ENCODE peak calls at places on chromosome 1, in seven cellular contexts. One of them, this sample, is unnamed.

GRCh38 chr1:167342846-167343245 is 122.2 kb downstream of the POU2F1 start:
- DNase-seq in Calu3: no peak
- DNase-seq in adrenal gland: no peak
- DNase-seq in body of pancreas: no peak
- DNase-seq in CD4-positive, alpha-beta T cell: no peak
- DNase-seq in upper lobe of right lung: no peak
- DNase-seq in IMR-90: no peak
- DNase-seq in this sample: no peak

GRCh38 chr1:8357329-8358101 is 39.6 kb downstream of the SLC45A1 start:
- DNase-seq in Calu3: no peak
- DNase-seq in adrenal gland: peak
- DNase-seq in body of pancreas: no peak
- DNase-seq in CD4-positive, alpha-beta T cell: no peak
- DNase-seq in upper lobe of right lung: no peak
- DNase-seq in IMR-90: no peak
- DNase-seq in this sample: no peak

GRCh38 chr1:177235350-177235749 is 64.6 kb downstream of the BRINP2 start:
- DNase-seq in Calu3: no peak
- DNase-seq in adrenal gland: no peak
- DNase-seq in body of pancreas: no peak
- DNase-seq in CD4-positive, alpha-beta T cell: no peak
- DNase-seq in upper lobe of right lung: no peak
- DNase-seq in IMR-90: no peak
- DNase-seq in this sample: no peak

GRCh38 chr1:199742547-199742946 is 285.0 kb upstream of the NR5A2 start:
- DNase-seq in Calu3: peak
- DNase-seq in adrenal gland: no peak
- DNase-seq in body of pancreas: no peak
- DNase-seq in CD4-positive, alpha-beta T cell: no peak
- DNase-seq in upper lobe of right lung: no peak
- DNase-seq in IMR-90: peak
- DNase-seq in this sample: no peak

GRCh38 chr1:235946570-235946981 is 79.9 kb upstream of the LYST start:
- DNase-seq in Calu3: peak
- DNase-seq in adrenal gland: no peak
- DNase-seq in body of pancreas: no peak
- DNase-seq in CD4-positive, alpha-beta T cell: no peak
- DNase-seq in upper lobe of right lung: no peak
- DNase-seq in IMR-90: peak
- DNase-seq in this sample: no peak

GRCh38 chr1:92653605-92654381 is 131.1 kb downstream of the EVI5 start:
- DNase-seq in Calu3: no peak
- DNase-seq in adrenal gland: no peak
- DNase-seq in body of pancreas: no peak
- DNase-seq in CD4-positive, alpha-beta T cell: no peak
- DNase-seq in upper lobe of right lung: no peak
- DNase-seq in IMR-90: no peak
- DNase-seq in this sample: no peak

GRCh38 chr1:152107984-152108898 is 7.0 kb downstream of the TCHH start:
- DNase-seq in Calu3: no peak
- DNase-seq in adrenal gland: no peak
- DNase-seq in body of pancreas: peak
- DNase-seq in CD4-positive, alpha-beta T cell: no peak
- DNase-seq in upper lobe of right lung: peak
- DNase-seq in IMR-90: peak
- DNase-seq in this sample: peak

GRCh38 chr1:21706151-21706835 is 37.1 kb upstream of the RAP1GAP start:
- DNase-seq in Calu3: no peak
- DNase-seq in adrenal gland: no peak
- DNase-seq in body of pancreas: no peak
- DNase-seq in CD4-positive, alpha-beta T cell: no peak
- DNase-seq in upper lobe of right lung: no peak
- DNase-seq in IMR-90: peak
- DNase-seq in this sample: no peak

GRCh38 chr1:156347337-156347736 is 9.0 kb downstream of the TSACC start:
- DNase-seq in Calu3: no peak
- DNase-seq in adrenal gland: no peak
- DNase-seq in body of pancreas: no peak
- DNase-seq in CD4-positive, alpha-beta T cell: no peak
- DNase-seq in upper lobe of right lung: no peak
- DNase-seq in IMR-90: peak
- DNase-seq in this sample: no peak

DNA sequence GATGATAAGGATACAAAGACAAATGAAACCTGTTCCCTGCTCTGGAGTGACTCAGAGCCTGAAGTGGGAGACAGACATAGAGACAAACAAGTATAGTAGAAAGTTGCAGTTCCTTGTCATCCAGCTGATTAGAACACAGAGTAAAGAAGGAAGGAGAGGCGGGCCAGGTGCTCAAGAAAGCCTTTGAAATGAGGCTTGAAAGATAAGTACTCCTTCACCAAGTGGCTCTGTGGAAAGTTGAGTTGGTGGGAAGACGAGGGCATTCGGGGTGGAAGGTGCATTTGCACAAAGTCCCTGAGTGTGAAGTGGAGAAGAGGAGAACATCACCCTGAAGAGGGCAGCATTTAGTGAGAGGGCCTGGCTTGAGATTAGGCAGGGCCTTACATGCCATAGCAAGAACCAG is 17.0 kb downstream of the MARK1 start:
- DNase-seq in Calu3: peak
- DNase-seq in adrenal gland: no peak
- DNase-seq in body of pancreas: no peak
- DNase-seq in CD4-positive, alpha-beta T cell: no peak
- DNase-seq in upper lobe of right lung: no peak
- DNase-seq in IMR-90: peak
- DNase-seq in this sample: no peak
- TF ChIP-seq CTCF in Calu3: no peak
- TF ChIP-seq CTCF in adrenal gland: no peak
- TF ChIP-seq CTCF in body of pancreas: no peak
- TF ChIP-seq CTCF in CD4-positive, alpha-beta T cell: no peak
- TF ChIP-seq CTCF in upper lobe of right lung: peak
- TF ChIP-seq CTCF in IMR-90: no peak
- TF ChIP-seq CTCF in this sample: no peak

DNA sequence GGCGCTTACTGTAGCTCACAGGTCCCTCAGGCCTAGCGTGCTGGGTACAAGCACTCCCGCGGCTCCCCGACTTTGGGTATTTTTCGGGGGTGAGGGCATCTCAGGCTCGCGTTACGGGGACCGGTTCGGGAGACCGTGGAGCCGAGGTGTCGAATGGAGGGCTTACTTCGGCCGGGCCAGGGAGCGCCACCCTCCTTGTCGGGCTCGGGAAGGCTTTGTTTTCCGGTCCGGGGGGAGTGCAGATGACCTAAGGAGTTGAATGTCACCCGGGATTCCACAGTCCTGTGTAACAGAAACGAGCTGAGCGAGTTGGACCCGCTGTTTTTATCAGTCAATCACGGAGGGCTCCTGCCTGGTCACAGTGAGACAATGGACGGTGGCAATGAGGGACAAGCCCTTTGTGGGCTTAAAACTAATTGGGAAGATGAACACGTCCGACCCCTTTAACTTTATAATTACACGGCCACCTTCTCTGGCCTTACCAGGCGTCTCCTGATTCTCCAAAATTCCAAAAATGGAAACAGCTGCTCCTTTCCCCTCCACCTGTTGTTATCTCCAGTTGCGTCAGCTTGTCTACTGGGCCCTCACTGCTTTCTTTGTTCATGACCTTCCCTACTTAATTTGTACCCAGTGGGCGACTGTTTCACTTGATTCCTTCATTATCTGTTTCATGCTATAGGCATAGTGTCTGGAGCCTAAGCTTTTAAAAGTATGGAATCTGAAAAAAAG is 912 bp upstream of the TRIM45 start:
- DNase-seq in Calu3: no peak
- DNase-seq in adrenal gland: no peak
- DNase-seq in body of pancreas: no peak
- DNase-seq in CD4-positive, alpha-beta T cell: no peak
- DNase-seq in upper lobe of right lung: no peak
- DNase-seq in IMR-90: no peak
- DNase-seq in this sample: no peak
- TF ChIP-seq CTCF in Calu3: no peak
- TF ChIP-seq CTCF in adrenal gland: no peak
- TF ChIP-seq CTCF in body of pancreas: no peak
- TF ChIP-seq CTCF in CD4-positive, alpha-beta T cell: peak
- TF ChIP-seq CTCF in upper lobe of right lung: no peak
- TF ChIP-seq CTCF in IMR-90: no peak
- TF ChIP-seq CTCF in this sample: no peak

GRCh38 chr1:197066719-197067456 is at the start of gene F13B:
- DNase-seq in Calu3: no peak
- DNase-seq in adrenal gland: no peak
- DNase-seq in body of pancreas: no peak
- DNase-seq in CD4-positive, alpha-beta T cell: no peak
- DNase-seq in upper lobe of right lung: no peak
- DNase-seq in IMR-90: no peak
- DNase-seq in this sample: no peak

GRCh38 chr1:197062692-197063091 is 4.4 kb downstream of the F13B start:
- DNase-seq in Calu3: no peak
- DNase-seq in adrenal gland: no peak
- DNase-seq in body of pancreas: no peak
- DNase-seq in CD4-positive, alpha-beta T cell: no peak
- DNase-seq in upper lobe of right lung: no peak
- DNase-seq in IMR-90: no peak
- DNase-seq in this sample: no peak

GRCh38 chr1:197066277-197066676 is 783 bp downstream of the F13B start:
- DNase-seq in Calu3: no peak
- DNase-seq in adrenal gland: no peak
- DNase-seq in body of pancreas: no peak
- DNase-seq in CD4-positive, alpha-beta T cell: no peak
- DNase-seq in upper lobe of right lung: no peak
- DNase-seq in IMR-90: no peak
- DNase-seq in this sample: no peak

GRCh38 chr1:197065549-197065948 is 1.5 kb downstream of the F13B start:
- DNase-seq in Calu3: no peak
- DNase-seq in adrenal gland: no peak
- DNase-seq in body of pancreas: no peak
- DNase-seq in CD4-positive, alpha-beta T cell: no peak
- DNase-seq in upper lobe of right lung: no peak
- DNase-seq in IMR-90: peak
- DNase-seq in this sample: no peak

GRCh38 chr1:197063212-197063611 is 3.8 kb downstream of the F13B start:
- DNase-seq in Calu3: no peak
- DNase-seq in adrenal gland: no peak
- DNase-seq in body of pancreas: no peak
- DNase-seq in CD4-positive, alpha-beta T cell: no peak
- DNase-seq in upper lobe of right lung: no peak
- DNase-seq in IMR-90: no peak
- DNase-seq in this sample: no peak
- TF ChIP-seq CTCF in Calu3: no peak
- TF ChIP-seq CTCF in adrenal gland: no peak
- TF ChIP-seq CTCF in body of pancreas: no peak
- TF ChIP-seq CTCF in CD4-positive, alpha-beta T cell: no peak
- TF ChIP-seq CTCF in upper lobe of right lung: no peak
- TF ChIP-seq CTCF in IMR-90: no peak
- TF ChIP-seq CTCF in this sample: no peak

GRCh38 chr1:201460783-201461182 is 8.2 kb downstream of the PHLDA3 start:
- DNase-seq in Calu3: no peak
- DNase-seq in adrenal gland: peak
- DNase-seq in body of pancreas: no peak
- DNase-seq in CD4-positive, alpha-beta T cell: no peak
- DNase-seq in upper lobe of right lung: no peak
- DNase-seq in IMR-90: no peak
- DNase-seq in this sample: no peak

GRCh38 chr1:201461783-201462441 is 7.1 kb downstream of the PHLDA3 start:
- DNase-seq in Calu3: peak
- DNase-seq in adrenal gland: peak
- DNase-seq in body of pancreas: peak
- DNase-seq in CD4-positive, alpha-beta T cell: no peak
- DNase-seq in upper lobe of right lung: peak
- DNase-seq in IMR-90: peak
- DNase-seq in this sample: no peak

GRCh38 chr1:201465698-201466290 is 3.2 kb downstream of the PHLDA3 start:
- DNase-seq in Calu3: no peak
- DNase-seq in adrenal gland: no peak
- DNase-seq in body of pancreas: no peak
- DNase-seq in CD4-positive, alpha-beta T cell: no peak
- DNase-seq in upper lobe of right lung: no peak
- DNase-seq in IMR-90: no peak
- DNase-seq in this sample: no peak

GRCh38 chr1:201461193-201461657 is 7.8 kb downstream of the PHLDA3 start:
- DNase-seq in Calu3: peak
- DNase-seq in adrenal gland: peak
- DNase-seq in body of pancreas: peak
- DNase-seq in CD4-positive, alpha-beta T cell: no peak
- DNase-seq in upper lobe of right lung: peak
- DNase-seq in IMR-90: peak
- DNase-seq in this sample: no peak

DNA sequence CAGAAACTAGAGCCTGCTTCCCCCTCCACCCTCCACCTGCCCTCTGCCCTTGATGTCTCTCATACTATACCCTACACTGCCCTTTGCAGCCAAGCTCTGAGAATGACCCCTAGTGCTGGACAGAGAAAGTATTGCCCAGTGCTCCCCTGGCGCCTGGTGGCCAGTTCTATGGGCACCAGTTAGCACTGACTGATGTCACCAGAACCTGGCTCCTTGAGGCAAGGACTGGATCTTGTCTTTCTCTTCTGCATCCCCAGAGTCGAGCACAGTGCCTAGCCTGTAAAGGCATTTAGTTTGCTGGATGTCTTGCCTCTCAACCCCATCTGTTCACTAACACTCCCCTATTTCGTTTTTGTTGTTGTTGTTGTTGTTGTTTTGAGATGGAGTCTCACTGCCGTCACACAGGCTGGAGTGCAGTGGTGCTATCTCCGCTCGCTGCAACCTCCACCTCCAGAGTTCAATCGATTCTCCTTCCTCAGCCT is 5.9 kb downstream of the PHLDA3 start:
- DNase-seq in Calu3: no peak
- DNase-seq in adrenal gland: no peak
- DNase-seq in body of pancreas: no peak
- DNase-seq in CD4-positive, alpha-beta T cell: no peak
- DNase-seq in upper lobe of right lung: no peak
- DNase-seq in IMR-90: no peak
- DNase-seq in this sample: no peak
- TF ChIP-seq CTCF in Calu3: peak
- TF ChIP-seq CTCF in adrenal gland: no peak
- TF ChIP-seq CTCF in body of pancreas: peak
- TF ChIP-seq CTCF in CD4-positive, alpha-beta T cell: no peak
- TF ChIP-seq CTCF in upper lobe of right lung: peak
- TF ChIP-seq CTCF in IMR-90: peak
- TF ChIP-seq CTCF in this sample: no peak

GRCh38 chr1:40197656-40198055 is 36.5 kb downstream of the RLF start:
- DNase-seq in Calu3: no peak
- DNase-seq in adrenal gland: no peak
- DNase-seq in body of pancreas: no peak
- DNase-seq in CD4-positive, alpha-beta T cell: no peak
- DNase-seq in upper lobe of right lung: no peak
- DNase-seq in IMR-90: no peak
- DNase-seq in this sample: no peak
- TF ChIP-seq CTCF in Calu3: no peak
- TF ChIP-seq CTCF in adrenal gland: no peak
- TF ChIP-seq CTCF in body of pancreas: no peak
- TF ChIP-seq CTCF in CD4-positive, alpha-beta T cell: no peak
- TF ChIP-seq CTCF in upper lobe of right lung: peak
- TF ChIP-seq CTCF in IMR-90: peak
- TF ChIP-seq CTCF in this sample: no peak

GRCh38 chr1:32351077-32351858 is 11.0 kb downstream of the FAM229A start:
- DNase-seq in Calu3: peak
- DNase-seq in adrenal gland: peak
- DNase-seq in body of pancreas: peak
- DNase-seq in CD4-positive, alpha-beta T cell: peak
- DNase-seq in upper lobe of right lung: peak
- DNase-seq in IMR-90: peak
- DNase-seq in this sample: peak
- TF ChIP-seq CTCF in Calu3: peak
- TF ChIP-seq CTCF in adrenal gland: peak
- TF ChIP-seq CTCF in body of pancreas: peak
- TF ChIP-seq CTCF in CD4-positive, alpha-beta T cell: peak
- TF ChIP-seq CTCF in upper lobe of right lung: peak
- TF ChIP-seq CTCF in IMR-90: peak
- TF ChIP-seq CTCF in this sample: peak